ENCODE peak calls at places on chromosomes 16 and 17, in six cellular contexts. One of them, this sample, is unnamed. For H3K4me1 and H3K27me3, the result is how much of the 10 kb centered on the place peaks cover.

GRCh38 chr17:39863918-39864746 is at the start of gene IKZF3:
- DNase-seq in CD4-positive, alpha-beta memory T cell: peak
- DNase-seq in fibroblast of lung: peak
- DNase-seq in BE2C: peak
- DNase-seq in IMR-90: peak
- DNase-seq in heart left ventricle: peak
- DNase-seq in this sample: peak

GRCh38 chr17:14205992-14206461 is 30.6 kb downstream of the CDRT15 start:
- DNase-seq in CD4-positive, alpha-beta memory T cell: peak
- DNase-seq in fibroblast of lung: no peak
- DNase-seq in BE2C: no peak
- DNase-seq in IMR-90: no peak
- DNase-seq in heart left ventricle: peak
- DNase-seq in this sample: no peak

GRCh38 chr16:85037721-85038120 is 10.1 kb downstream of the KIAA0513 start:
- DNase-seq in CD4-positive, alpha-beta memory T cell: no peak
- DNase-seq in fibroblast of lung: no peak
- DNase-seq in BE2C: no peak
- DNase-seq in IMR-90: no peak
- DNase-seq in heart left ventricle: no peak
- DNase-seq in this sample: no peak

GRCh38 chr17:75340636-75341035 is 51.4 kb upstream of the SLC25A19 start:
- DNase-seq in CD4-positive, alpha-beta memory T cell: no peak
- DNase-seq in fibroblast of lung: no peak
- DNase-seq in BE2C: no peak
- DNase-seq in IMR-90: no peak
- DNase-seq in heart left ventricle: no peak
- DNase-seq in this sample: no peak

GRCh38 chr17:15955793-15956541 is 11.0 kb downstream of the ADORA2B start:
- DNase-seq in CD4-positive, alpha-beta memory T cell: no peak
- DNase-seq in fibroblast of lung: no peak
- DNase-seq in BE2C: no peak
- DNase-seq in IMR-90: no peak
- DNase-seq in heart left ventricle: no peak
- DNase-seq in this sample: peak

GRCh38 chr17:29157310-29157709 is 22.9 kb downstream of the MYO18A start:
- DNase-seq in CD4-positive, alpha-beta memory T cell: no peak
- DNase-seq in fibroblast of lung: no peak
- DNase-seq in BE2C: no peak
- DNase-seq in IMR-90: no peak
- DNase-seq in heart left ventricle: no peak
- DNase-seq in this sample: no peak

GRCh38 chr17:1997587-1998425 is 27.3 kb downstream of the RTN4RL1 start:
- DNase-seq in CD4-positive, alpha-beta memory T cell: no peak
- DNase-seq in fibroblast of lung: no peak
- DNase-seq in BE2C: no peak
- DNase-seq in IMR-90: no peak
- DNase-seq in heart left ventricle: no peak
- DNase-seq in this sample: peak

GRCh38 chr16:4109250-4109736 is 6.9 kb downstream of the ADCY9 start:
- DNase-seq in CD4-positive, alpha-beta memory T cell: no peak
- DNase-seq in fibroblast of lung: no peak
- DNase-seq in BE2C: no peak
- DNase-seq in IMR-90: no peak
- DNase-seq in heart left ventricle: no peak
- DNase-seq in this sample: no peak

GRCh38 chr17:66240630-66241029 is 11.4 kb upstream of the APOH start:
- DNase-seq in CD4-positive, alpha-beta memory T cell: no peak
- DNase-seq in fibroblast of lung: peak
- DNase-seq in BE2C: no peak
- DNase-seq in IMR-90: peak
- DNase-seq in heart left ventricle: no peak
- DNase-seq in this sample: no peak

GRCh38 chr16:456891-457483 is 31.5 kb downstream of the RAB11FIP3 start:
- DNase-seq in CD4-positive, alpha-beta memory T cell: no peak
- DNase-seq in fibroblast of lung: peak
- DNase-seq in BE2C: no peak
- DNase-seq in IMR-90: peak
- DNase-seq in heart left ventricle: no peak
- DNase-seq in this sample: peak

GRCh38 chr17:7405413-7405881 is 1.6 kb upstream of the TMEM256 start:
- DNase-seq in CD4-positive, alpha-beta memory T cell: no peak
- DNase-seq in fibroblast of lung: no peak
- DNase-seq in BE2C: no peak
- DNase-seq in IMR-90: no peak
- DNase-seq in heart left ventricle: no peak
- DNase-seq in this sample: peak

GRCh38 chr17:18378205-18378505 is 577 bp downstream of the EVPLL start:
- DNase-seq in CD4-positive, alpha-beta memory T cell: no peak
- DNase-seq in fibroblast of lung: no peak
- DNase-seq in BE2C: no peak
- DNase-seq in IMR-90: no peak
- DNase-seq in heart left ventricle: no peak
- DNase-seq in this sample: no peak

GRCh38 chr16:81836279-81837054 is 57.4 kb downstream of the PLCG2 start:
- DNase-seq in CD4-positive, alpha-beta memory T cell: no peak
- DNase-seq in fibroblast of lung: no peak
- DNase-seq in BE2C: no peak
- DNase-seq in IMR-90: no peak
- DNase-seq in heart left ventricle: no peak
- DNase-seq in this sample: no peak

GRCh38 chr16:9109255-9109654 is 17.8 kb downstream of the HAPSTR1 start:
- DNase-seq in CD4-positive, alpha-beta memory T cell: no peak
- DNase-seq in fibroblast of lung: no peak
- DNase-seq in BE2C: no peak
- DNase-seq in IMR-90: no peak
- DNase-seq in heart left ventricle: no peak
- DNase-seq in this sample: no peak

GRCh38 chr17:60713619-60714018 is 36.0 kb downstream of the BCAS3 start:
- DNase-seq in CD4-positive, alpha-beta memory T cell: no peak
- DNase-seq in fibroblast of lung: no peak
- DNase-seq in BE2C: no peak
- DNase-seq in IMR-90: no peak
- DNase-seq in heart left ventricle: no peak
- DNase-seq in this sample: no peak

GRCh38 chr16:85296859-85297698 is 184.8 kb upstream of the CIBAR2 start:
- DNase-seq in CD4-positive, alpha-beta memory T cell: no peak
- DNase-seq in fibroblast of lung: no peak
- DNase-seq in BE2C: peak
- DNase-seq in IMR-90: no peak
- DNase-seq in heart left ventricle: no peak
- DNase-seq in this sample: no peak

GRCh38 chr16:77574867-77575619 is 140.2 kb upstream of the ADAMTS18 start:
- DNase-seq in CD4-positive, alpha-beta memory T cell: no peak
- DNase-seq in fibroblast of lung: no peak
- DNase-seq in BE2C: no peak
- DNase-seq in IMR-90: no peak
- DNase-seq in heart left ventricle: peak
- DNase-seq in this sample: no peak

GRCh38 chr16:50472472-50472871 is 75.7 kb upstream of the NKD1 start:
- DNase-seq in CD4-positive, alpha-beta memory T cell: no peak
- DNase-seq in fibroblast of lung: no peak
- DNase-seq in BE2C: no peak
- DNase-seq in IMR-90: no peak
- DNase-seq in heart left ventricle: no peak
- DNase-seq in this sample: no peak

GRCh38 chr16:8113843-8114242 is 476.5 kb downstream of the TMEM114 start:
- DNase-seq in CD4-positive, alpha-beta memory T cell: no peak
- DNase-seq in fibroblast of lung: no peak
- DNase-seq in BE2C: no peak
- DNase-seq in IMR-90: no peak
- DNase-seq in heart left ventricle: no peak
- DNase-seq in this sample: no peak

GRCh38 chr16:57049678-57050077 is 42.7 kb upstream of the CPNE2 start:
- DNase-seq in CD4-positive, alpha-beta memory T cell: no peak
- DNase-seq in fibroblast of lung: no peak
- DNase-seq in BE2C: no peak
- DNase-seq in IMR-90: no peak
- DNase-seq in heart left ventricle: no peak
- DNase-seq in this sample: no peak

GRCh38 chr17:48426019-48426418 is 4.0 kb downstream of the SKAP1 start:
- DNase-seq in CD4-positive, alpha-beta memory T cell: no peak
- DNase-seq in fibroblast of lung: no peak
- DNase-seq in BE2C: no peak
- DNase-seq in IMR-90: no peak
- DNase-seq in heart left ventricle: no peak
- DNase-seq in this sample: no peak

GRCh38 chr16:89314357-89314756 is 96.9 kb downstream of the ZNF778 start:
- DNase-seq in CD4-positive, alpha-beta memory T cell: peak
- DNase-seq in fibroblast of lung: no peak
- DNase-seq in BE2C: no peak
- DNase-seq in IMR-90: no peak
- DNase-seq in heart left ventricle: peak
- DNase-seq in this sample: no peak
- H3K4me1 ChIP-seq in CD4-positive, alpha-beta memory T cell: half or more
- H3K4me1 ChIP-seq in fibroblast of lung: under half
- H3K4me1 ChIP-seq in BE2C: under half
- H3K4me1 ChIP-seq in IMR-90: under half
- H3K4me1 ChIP-seq in heart left ventricle: under half
- H3K4me1 ChIP-seq in this sample: under half

GRCh38 chr16:55426865-55427484 is 52.0 kb upstream of the MMP2 start:
- DNase-seq in CD4-positive, alpha-beta memory T cell: no peak
- DNase-seq in fibroblast of lung: no peak
- DNase-seq in BE2C: no peak
- DNase-seq in IMR-90: no peak
- DNase-seq in heart left ventricle: no peak
- DNase-seq in this sample: no peak
- H3K27me3 ChIP-seq in CD4-positive, alpha-beta memory T cell: under half
- H3K27me3 ChIP-seq in fibroblast of lung: under half
- H3K27me3 ChIP-seq in BE2C: under half
- H3K27me3 ChIP-seq in IMR-90: under half
- H3K27me3 ChIP-seq in heart left ventricle: under half
- H3K27me3 ChIP-seq in this sample: under half

DNA sequence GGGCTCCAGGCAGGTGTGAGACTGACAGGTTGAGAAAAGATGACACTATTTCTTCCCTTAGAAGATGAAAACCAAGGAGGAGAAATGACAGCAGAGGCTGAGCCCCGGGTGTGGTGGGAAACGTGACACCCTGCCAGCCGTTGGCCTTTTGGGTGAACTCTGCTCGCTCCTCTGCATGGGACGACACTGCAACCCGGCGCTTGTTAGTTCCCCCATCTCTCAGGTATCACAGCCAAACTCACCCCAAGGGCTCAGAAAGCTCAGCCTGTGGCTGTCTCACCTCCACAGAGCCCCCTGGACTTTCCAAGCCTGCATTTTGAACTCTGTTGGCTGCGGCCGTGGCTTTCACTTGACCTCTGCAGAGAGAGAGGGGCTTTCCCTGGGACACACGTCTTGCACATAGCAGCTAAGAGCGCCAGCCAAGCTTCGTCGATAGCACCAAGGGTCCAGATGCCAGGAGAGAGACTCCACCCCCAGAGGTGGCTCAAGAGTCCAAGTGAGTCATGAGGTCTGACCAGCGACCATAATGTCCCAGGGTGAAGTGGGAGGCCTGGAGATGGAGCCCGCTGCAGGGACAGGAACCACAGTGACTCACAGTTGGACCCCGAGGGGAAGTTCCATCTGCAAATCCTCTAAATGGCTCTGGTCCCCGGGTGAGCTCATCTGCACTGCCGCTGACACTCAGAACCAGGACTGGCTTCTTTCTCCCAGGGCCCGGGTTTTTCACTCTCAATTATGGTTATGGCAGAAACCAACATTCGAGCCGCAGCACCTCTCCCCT is 301.9 kb downstream of the SOX9 start:
- DNase-seq in CD4-positive, alpha-beta memory T cell: peak
- DNase-seq in fibroblast of lung: peak
- DNase-seq in BE2C: peak
- DNase-seq in IMR-90: peak
- DNase-seq in heart left ventricle: peak
- DNase-seq in this sample: no peak
- H3K4me3 ChIP-seq in CD4-positive, alpha-beta memory T cell: no peak
- H3K4me3 ChIP-seq in fibroblast of lung: no peak
- H3K4me3 ChIP-seq in BE2C: peak
- H3K4me3 ChIP-seq in IMR-90: no peak
- H3K4me3 ChIP-seq in heart left ventricle: no peak
- H3K4me3 ChIP-seq in this sample: no peak

DNA sequence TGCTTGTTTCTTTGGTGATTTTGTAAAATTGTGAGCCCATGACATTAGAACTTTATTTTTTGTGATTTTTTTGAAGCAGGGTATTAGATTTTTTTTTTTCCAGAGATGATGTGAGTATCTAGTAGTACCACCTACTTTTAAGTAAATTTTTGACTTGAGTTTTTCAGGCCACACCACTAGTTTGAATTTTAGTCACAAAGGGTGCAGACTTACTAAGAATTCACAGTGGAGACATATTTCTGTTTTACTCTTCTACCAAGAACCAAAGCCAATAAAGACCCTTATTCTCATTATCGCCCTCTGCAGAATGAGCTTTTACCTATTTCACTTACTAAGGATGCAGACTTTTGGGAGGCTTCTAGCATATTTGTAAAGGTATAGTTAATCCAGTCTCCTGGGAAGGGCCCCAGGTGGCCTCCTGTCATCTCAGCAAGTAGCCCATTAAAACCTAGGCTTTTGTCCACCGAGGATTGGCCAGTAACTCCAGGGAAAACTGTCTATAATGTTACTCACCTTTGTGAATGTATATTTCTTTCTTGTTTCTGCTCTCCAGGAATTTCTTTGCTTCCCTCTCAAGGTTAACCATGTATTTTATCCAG is 30.6 kb downstream of the NLK start:
- DNase-seq in CD4-positive, alpha-beta memory T cell: no peak
- DNase-seq in fibroblast of lung: no peak
- DNase-seq in BE2C: no peak
- DNase-seq in IMR-90: no peak
- DNase-seq in heart left ventricle: no peak
- DNase-seq in this sample: no peak
- H3K4me1 ChIP-seq in CD4-positive, alpha-beta memory T cell: under half
- H3K4me1 ChIP-seq in fibroblast of lung: under half
- H3K4me1 ChIP-seq in BE2C: under half
- H3K4me1 ChIP-seq in IMR-90: under half
- H3K4me1 ChIP-seq in heart left ventricle: under half
- H3K4me1 ChIP-seq in this sample: under half

GRCh38 chr17:46773676-46774075 is 44.8 kb downstream of the WNT3 start:
- DNase-seq in CD4-positive, alpha-beta memory T cell: no peak
- DNase-seq in fibroblast of lung: no peak
- DNase-seq in BE2C: peak
- DNase-seq in IMR-90: no peak
- DNase-seq in heart left ventricle: peak
- DNase-seq in this sample: no peak
- H3K27me3 ChIP-seq in CD4-positive, alpha-beta memory T cell: under half
- H3K27me3 ChIP-seq in fibroblast of lung: under half
- H3K27me3 ChIP-seq in BE2C: under half
- H3K27me3 ChIP-seq in IMR-90: under half
- H3K27me3 ChIP-seq in heart left ventricle: under half
- H3K27me3 ChIP-seq in this sample: under half

DNA sequence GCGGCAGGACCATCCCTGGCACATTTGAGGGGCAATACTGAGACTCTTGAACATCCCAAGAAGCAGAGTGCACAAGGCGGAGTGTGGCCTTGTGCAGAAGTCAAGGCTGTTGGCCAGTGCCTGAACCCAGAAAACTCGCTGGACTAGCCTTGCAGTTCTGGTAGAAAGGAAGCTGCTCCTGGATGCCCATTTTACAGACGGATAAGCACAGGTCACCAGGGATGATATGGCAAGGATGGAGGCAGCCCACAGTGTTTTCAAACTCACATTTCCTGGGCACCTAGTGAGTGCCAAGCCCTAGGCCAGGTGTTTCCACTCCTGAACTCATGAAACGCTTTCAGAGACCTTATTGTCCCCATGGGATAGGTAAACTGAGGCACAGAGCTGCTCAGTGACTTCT is 1.7 kb upstream of the MAP2K3 start:
- DNase-seq in CD4-positive, alpha-beta memory T cell: peak
- DNase-seq in fibroblast of lung: no peak
- DNase-seq in BE2C: no peak
- DNase-seq in IMR-90: no peak
- DNase-seq in heart left ventricle: no peak
- DNase-seq in this sample: no peak
- H3K4me3 ChIP-seq in CD4-positive, alpha-beta memory T cell: no peak
- H3K4me3 ChIP-seq in fibroblast of lung: no peak
- H3K4me3 ChIP-seq in BE2C: no peak
- H3K4me3 ChIP-seq in IMR-90: no peak
- H3K4me3 ChIP-seq in heart left ventricle: no peak
- H3K4me3 ChIP-seq in this sample: no peak